ENCODE peak calls at places on chromosomes 3 and 15, in ten cellular contexts. R is PC-3; G is small intestine; Y is AG04450; N is tibial nerve; S is transverse colon; J is psoas muscle; I is PC-9; P is dorsolateral prefrontal cortex; W is CD8-positive, alpha-beta memory T cell. E is an unnamed sample.
A peak's percentile ranks its signal among the peaks of the same experiment; 100 is the strongest.

GRCh38 chr3:23108651-23109050 is 94.5 kb upstream of the UBE2E2 start:
- DNase-seq in R (no peak), G (no peak), Y (no peak), N (no peak), S (no peak), J (no peak), I (no peak), P (no peak), W (no peak), E (no peak)

GRCh38 chr3:170753421-170754344 is 116.3 kb downstream of the RPL22L1 start:
- DNase-seq in R (peak; percentile 63), G (no peak), Y (no peak), N (no peak), S (no peak), J (no peak), I (no peak), P (no peak), W (no peak), E (no peak)

GRCh38 chr15:101313041-101313761 is 18.2 kb upstream of the SNRPA1 start:
- DNase-seq in R (no peak), G (no peak), Y (no peak), N (no peak), S (no peak), J (no peak), I (no peak), P (no peak), W (no peak), E (no peak)

GRCh38 chr3:181725830-181726229 is 14.1 kb downstream of the SOX2 start:
- DNase-seq in R (no peak), G (no peak), Y (no peak), N (no peak), S (no peak), J (no peak), I (no peak), P (peak; percentile 78), W (no peak), E (no peak)

GRCh38 chr3:184687363-184688049 is 24.4 kb downstream of the MAGEF1 start:
- DNase-seq in R (no peak), G (peak; percentile 5), Y (no peak), N (no peak), S (no peak), J (peak; percentile 76), I (no peak), P (no peak), W (no peak), E (no peak)

GRCh38 chr3:152376351-152377183 is 107.8 kb downstream of the MBNL1 start:
- DNase-seq in R (peak; percentile 51), G (no peak), Y (no peak), N (no peak), S (peak; percentile 26), J (no peak), I (no peak), P (no peak), W (no peak), E (no peak)

GRCh38 chr3:126961191-126961790 is 21.6 kb upstream of the PLXNA1 start:
- DNase-seq in R (peak; percentile 75), G (no peak), Y (no peak), N (peak; percentile 51), S (peak; percentile 43), J (peak; percentile 92), I (peak; percentile 68), P (peak; percentile 42), W (no peak), E (no peak)

GRCh38 chr15:59169337-59169736 is 37.3 kb upstream of the LDHAL6B start:
- DNase-seq in R (peak; percentile 53), G (no peak), Y (peak; percentile 38), N (no peak), S (no peak), J (no peak), I (no peak), P (no peak), W (no peak), E (no peak)

DNA sequence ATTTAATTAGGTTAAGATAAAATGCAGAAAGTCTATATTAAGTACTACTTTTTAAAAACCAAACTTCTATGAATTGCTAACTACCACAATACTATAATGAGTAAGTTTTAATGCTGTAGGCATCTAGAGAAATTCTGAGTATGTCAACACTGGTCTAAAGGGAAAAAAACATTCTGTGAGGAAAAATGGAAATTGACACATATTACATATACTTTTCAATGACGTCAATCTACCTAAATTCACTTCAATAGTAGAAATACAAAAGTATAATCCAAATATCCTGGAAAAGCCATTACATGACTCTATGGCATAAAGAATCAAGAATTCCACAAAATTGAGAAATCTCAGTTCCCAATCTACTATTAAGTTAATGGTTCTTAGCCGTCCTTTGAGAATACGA is 2.2 kb downstream of the SECISBP2L start:
- DNase-seq in R (no peak), G (no peak), Y (no peak), N (no peak), S (no peak), J (no peak), I (no peak), P (no peak), W (no peak), E (no peak)
- H3K4me3 ChIP-seq in R (peak overlapping the region; percentile 99), G (no peak overlapping the region), Y (peak overlapping the region; percentile 89), N (peak overlapping the region; percentile 86), S (peak overlapping the region; percentile 99), J (peak overlapping the region; percentile 95), I (peak overlapping the region; percentile 67), P (peak overlapping the region; percentile 97), W (peak overlapping the region; percentile 32), E (no peak overlapping the region)

GRCh38 chr3:169344465-169344864 is 319.0 kb downstream of the MECOM start:
- DNase-seq in R (peak; percentile 65), G (no peak), Y (no peak), N (no peak), S (no peak), J (no peak), I (no peak), P (no peak), W (no peak), E (no peak)

GRCh38 chr3:169342652-169343051 is 320.9 kb downstream of the MECOM start:
- DNase-seq in R (no peak), G (no peak), Y (no peak), N (no peak), S (no peak), J (no peak), I (no peak), P (no peak), W (no peak), E (no peak)

GRCh38 chr3:169337541-169337940 is 326.0 kb downstream of the MECOM start:
- DNase-seq in R (peak; percentile 75), G (peak; percentile 43), Y (no peak), N (no peak), S (no peak), J (no peak), I (no peak), P (no peak), W (no peak), E (no peak)

GRCh38 chr3:169339386-169339785 is 324.1 kb downstream of the MECOM start:
- DNase-seq in R (no peak), G (no peak), Y (no peak), N (no peak), S (no peak), J (no peak), I (no peak), P (no peak), W (no peak), E (no peak)

DNA sequence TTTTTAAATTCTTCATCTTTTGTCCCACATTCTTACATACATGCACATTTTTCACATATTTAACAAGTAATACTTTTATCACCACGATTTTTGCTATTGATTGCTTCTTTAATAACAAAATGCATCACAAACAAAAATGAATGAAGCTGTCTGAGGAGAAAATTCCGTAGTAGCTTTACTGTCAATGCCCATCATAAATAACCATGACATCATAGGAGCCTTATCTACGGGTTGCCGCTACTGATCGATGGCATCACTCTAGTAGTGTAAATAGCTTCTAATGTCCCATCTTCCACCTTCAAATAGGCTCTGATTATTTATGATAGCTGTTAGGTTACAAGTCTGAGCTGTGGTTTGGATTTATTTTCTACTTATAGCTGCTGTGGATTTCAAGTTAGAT is 323.5 kb downstream of the MECOM start:
- DNase-seq in R (no peak), G (no peak), Y (no peak), N (no peak), S (no peak), J (no peak), I (no peak), P (no peak), W (no peak), E (no peak)
- H3K27me3 ChIP-seq in R (no peaks in the 10 kb centered on the region), G (no peaks in the 10 kb centered on the region), Y (no peaks in the 10 kb centered on the region), N (no peaks in the 10 kb centered on the region), S (no peaks in the 10 kb centered on the region), J (no peaks in the 10 kb centered on the region), I (no peaks in the 10 kb centered on the region), P (no peaks in the 10 kb centered on the region), W (no peaks in the 10 kb centered on the region), E (peaks cover 4% of the 10 kb centered on the region)

GRCh38 chr3:113252553-113252952 is 41.2 kb downstream of the BOC start:
- DNase-seq in R (no peak), G (no peak), Y (no peak), N (no peak), S (no peak), J (no peak), I (no peak), P (no peak), W (no peak), E (no peak)

GRCh38 chr3:113249111-113249510 is 37.8 kb downstream of the BOC start:
- DNase-seq in R (peak; percentile 51), G (no peak), Y (no peak), N (no peak), S (no peak), J (no peak), I (no peak), P (no peak), W (no peak), E (no peak)

GRCh38 chr3:113249601-113250000 is 38.2 kb downstream of the BOC start:
- DNase-seq in R (no peak), G (no peak), Y (no peak), N (no peak), S (no peak), J (no peak), I (no peak), P (no peak), W (no peak), E (no peak)

GRCh38 chr3:113251817-113252216 is 40.5 kb downstream of the BOC start:
- DNase-seq in R (no peak), G (no peak), Y (no peak), N (no peak), S (no peak), J (no peak), I (no peak), P (no peak), W (no peak), E (no peak)

DNA sequence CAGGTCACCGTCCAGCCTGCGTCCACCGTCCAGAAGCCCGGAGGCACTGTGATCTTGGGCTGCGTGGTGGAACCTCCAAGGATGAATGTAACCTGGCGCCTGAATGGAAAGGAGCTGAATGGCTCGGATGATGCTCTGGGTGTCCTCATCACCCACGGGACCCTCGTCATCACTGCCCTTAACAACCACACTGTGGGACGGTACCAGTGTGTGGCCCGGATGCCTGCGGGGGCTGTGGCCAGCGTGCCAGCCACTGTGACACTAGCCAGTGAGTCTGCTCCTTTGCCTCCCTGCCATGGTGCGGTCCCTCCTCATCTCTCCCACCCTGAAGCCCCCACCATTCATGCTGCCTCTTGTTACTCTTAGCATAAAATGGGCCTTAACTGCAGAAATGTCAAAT is 39.2 kb downstream of the BOC start:
- DNase-seq in R (no peak), G (no peak), Y (no peak), N (no peak), S (no peak), J (no peak), I (no peak), P (no peak), W (no peak), E (no peak)
- H3K27ac ChIP-seq in R (no peak overlapping the region), G (no peak overlapping the region), Y (no peak overlapping the region), N (no peak overlapping the region), S (no peak overlapping the region), J (no peak overlapping the region), I (no peak overlapping the region), P (no peak overlapping the region), W (no peak overlapping the region), E (no peak overlapping the region)

GRCh38 chr3:55858727-55859126 is 371.6 kb upstream of the WNT5A start:
- DNase-seq in R (no peak), G (no peak), Y (no peak), N (no peak), S (no peak), J (no peak), I (no peak), P (no peak), W (no peak), E (no peak)
- H3K4me3 ChIP-seq in R (no peak overlapping the region), G (no peak overlapping the region), Y (no peak overlapping the region), N (no peak overlapping the region), S (no peak overlapping the region), J (no peak overlapping the region), I (no peak overlapping the region), P (no peak overlapping the region), W (no peak overlapping the region), E (no peak overlapping the region)